ENCODE peak calls at places on chromosomes 1 and 21, in nine cellular contexts. One of them, this sample, is unnamed.

GRCh38 chr1:176866011-176866410 is 298.5 kb downstream of the ASTN1 start:
- DNase-seq in ovary: no peak
- DNase-seq in esophagus squamous epithelium: no peak
- DNase-seq in CD4-positive, CD25-positive, alpha-beta regulatory T cell: no peak
- DNase-seq in Caco-2: no peak
- DNase-seq in cardiac muscle cell: no peak
- DNase-seq in OCI-LY7: no peak
- DNase-seq in SK-N-SH: no peak
- DNase-seq in CD8-positive, alpha-beta memory T cell: no peak
- DNase-seq in this sample: no peak

GRCh38 chr1:9350011-9350907 is 57.6 kb downstream of the SPSB1 start:
- DNase-seq in esophagus squamous epithelium: no peak
- DNase-seq in cardiac muscle cell: peak; percentile 40
- DNase-seq in Caco-2: no peak
- DNase-seq in ovary: no peak
- DNase-seq in CD8-positive, alpha-beta memory T cell: no peak
- DNase-seq in CD4-positive, CD25-positive, alpha-beta regulatory T cell: no peak
- DNase-seq in OCI-LY7: no peak
- DNase-seq in SK-N-SH: no peak
- DNase-seq in this sample: no peak

GRCh38 chr1:175976865-175977642 is 230.0 kb downstream of the COP1 start:
- DNase-seq in SK-N-SH: no peak
- DNase-seq in ovary: no peak
- DNase-seq in CD4-positive, CD25-positive, alpha-beta regulatory T cell: no peak
- DNase-seq in Caco-2: no peak
- DNase-seq in cardiac muscle cell: peak; percentile 44
- DNase-seq in CD8-positive, alpha-beta memory T cell: no peak
- DNase-seq in OCI-LY7: no peak
- DNase-seq in esophagus squamous epithelium: no peak
- DNase-seq in this sample: no peak

GRCh38 chr1:89487972-89488371 is 36.7 kb upstream of the LRRC8B start:
- DNase-seq in CD8-positive, alpha-beta memory T cell: no peak
- DNase-seq in CD4-positive, CD25-positive, alpha-beta regulatory T cell: no peak
- DNase-seq in SK-N-SH: no peak
- DNase-seq in Caco-2: no peak
- DNase-seq in ovary: no peak
- DNase-seq in esophagus squamous epithelium: no peak
- DNase-seq in OCI-LY7: no peak
- DNase-seq in cardiac muscle cell: no peak
- DNase-seq in this sample: no peak

GRCh38 chr1:17094664-17095063 is 24.6 kb downstream of the PADI2 start:
- DNase-seq in esophagus squamous epithelium: no peak
- DNase-seq in ovary: no peak
- DNase-seq in CD4-positive, CD25-positive, alpha-beta regulatory T cell: no peak
- DNase-seq in CD8-positive, alpha-beta memory T cell: no peak
- DNase-seq in OCI-LY7: no peak
- DNase-seq in SK-N-SH: no peak
- DNase-seq in Caco-2: no peak
- DNase-seq in cardiac muscle cell: no peak
- DNase-seq in this sample: no peak

GRCh38 chr1:109135940-109136339 is 22.0 kb downstream of the ELAPOR1 start:
- DNase-seq in CD8-positive, alpha-beta memory T cell: no peak
- DNase-seq in OCI-LY7: no peak
- DNase-seq in Caco-2: no peak
- DNase-seq in ovary: no peak
- DNase-seq in CD4-positive, CD25-positive, alpha-beta regulatory T cell: no peak
- DNase-seq in SK-N-SH: no peak
- DNase-seq in cardiac muscle cell: no peak
- DNase-seq in esophagus squamous epithelium: no peak
- DNase-seq in this sample: no peak

GRCh38 chr1:17046043-17046657 is 7.7 kb downstream of the SDHB start:
- DNase-seq in Caco-2: no peak
- DNase-seq in cardiac muscle cell: peak; percentile 79
- DNase-seq in SK-N-SH: peak; percentile 58
- DNase-seq in esophagus squamous epithelium: no peak
- DNase-seq in CD8-positive, alpha-beta memory T cell: peak; percentile 4
- DNase-seq in ovary: no peak
- DNase-seq in CD4-positive, CD25-positive, alpha-beta regulatory T cell: peak; percentile 39
- DNase-seq in OCI-LY7: peak; percentile 64
- DNase-seq in this sample: peak; percentile 81

GRCh38 chr1:51304360-51304759 is 26.0 kb downstream of the TTC39A start:
- DNase-seq in Caco-2: no peak
- DNase-seq in CD4-positive, CD25-positive, alpha-beta regulatory T cell: no peak
- DNase-seq in CD8-positive, alpha-beta memory T cell: no peak
- DNase-seq in OCI-LY7: no peak
- DNase-seq in cardiac muscle cell: no peak
- DNase-seq in esophagus squamous epithelium: no peak
- DNase-seq in ovary: no peak
- DNase-seq in SK-N-SH: no peak
- DNase-seq in this sample: no peak

GRCh38 chr21:44551290-44552015 is at the start of gene KRTAP10-2:
- DNase-seq in esophagus squamous epithelium: no peak
- DNase-seq in OCI-LY7: no peak
- DNase-seq in cardiac muscle cell: no peak
- DNase-seq in SK-N-SH: no peak
- DNase-seq in CD4-positive, CD25-positive, alpha-beta regulatory T cell: no peak
- DNase-seq in Caco-2: no peak
- DNase-seq in ovary: no peak
- DNase-seq in CD8-positive, alpha-beta memory T cell: no peak
- DNase-seq in this sample: peak; percentile 4

GRCh38 chr21:25956993-25957714 is 213.4 kb downstream of the APP start:
- DNase-seq in esophagus squamous epithelium: no peak
- DNase-seq in SK-N-SH: no peak
- DNase-seq in CD8-positive, alpha-beta memory T cell: no peak
- DNase-seq in Caco-2: no peak
- DNase-seq in OCI-LY7: no peak
- DNase-seq in ovary: no peak
- DNase-seq in cardiac muscle cell: peak; percentile 81
- DNase-seq in CD4-positive, CD25-positive, alpha-beta regulatory T cell: no peak
- DNase-seq in this sample: no peak

GRCh38 chr1:1440941-1441888 is 5.7 kb downstream of the VWA1 start:
- DNase-seq in esophagus squamous epithelium: no peak
- DNase-seq in CD8-positive, alpha-beta memory T cell: peak; percentile 22
- DNase-seq in CD4-positive, CD25-positive, alpha-beta regulatory T cell: peak; percentile 52
- DNase-seq in OCI-LY7: peak; percentile 52
- DNase-seq in ovary: no peak
- DNase-seq in cardiac muscle cell: peak; percentile 57
- DNase-seq in Caco-2: no peak
- DNase-seq in SK-N-SH: peak; percentile 86
- DNase-seq in this sample: peak; percentile 46

GRCh38 chr1:165843304-165843703 is 15.9 kb downstream of the UCK2 start:
- DNase-seq in CD8-positive, alpha-beta memory T cell: no peak
- DNase-seq in esophagus squamous epithelium: no peak
- DNase-seq in CD4-positive, CD25-positive, alpha-beta regulatory T cell: no peak
- DNase-seq in cardiac muscle cell: no peak
- DNase-seq in Caco-2: no peak
- DNase-seq in SK-N-SH: no peak
- DNase-seq in ovary: no peak
- DNase-seq in OCI-LY7: no peak
- DNase-seq in this sample: no peak

GRCh38 chr1:187921426-187921825 is 1092.7 kb downstream of the PLA2G4A start:
- DNase-seq in Caco-2: no peak
- DNase-seq in CD4-positive, CD25-positive, alpha-beta regulatory T cell: no peak
- DNase-seq in cardiac muscle cell: no peak
- DNase-seq in CD8-positive, alpha-beta memory T cell: no peak
- DNase-seq in OCI-LY7: no peak
- DNase-seq in esophagus squamous epithelium: no peak
- DNase-seq in ovary: no peak
- DNase-seq in SK-N-SH: no peak
- DNase-seq in this sample: no peak

GRCh38 chr1:78490861-78491310 is at the start of gene PTGFR:
- DNase-seq in Caco-2: no peak
- DNase-seq in ovary: peak; percentile 30
- DNase-seq in OCI-LY7: no peak
- DNase-seq in CD4-positive, CD25-positive, alpha-beta regulatory T cell: no peak
- DNase-seq in CD8-positive, alpha-beta memory T cell: no peak
- DNase-seq in SK-N-SH: peak; percentile 73
- DNase-seq in cardiac muscle cell: peak; percentile 46
- DNase-seq in esophagus squamous epithelium: no peak
- DNase-seq in this sample: no peak

GRCh38 chr1:38814444-38814983 is 45.1 kb downstream of the RRAGC start:
- DNase-seq in CD4-positive, CD25-positive, alpha-beta regulatory T cell: no peak
- DNase-seq in esophagus squamous epithelium: no peak
- DNase-seq in SK-N-SH: no peak
- DNase-seq in CD8-positive, alpha-beta memory T cell: no peak
- DNase-seq in ovary: no peak
- DNase-seq in cardiac muscle cell: no peak
- DNase-seq in OCI-LY7: no peak
- DNase-seq in Caco-2: no peak
- DNase-seq in this sample: no peak

GRCh38 chr1:37930246-37931142 is 16.4 kb downstream of the INPP5B start:
- DNase-seq in SK-N-SH: no peak
- DNase-seq in Caco-2: no peak
- DNase-seq in OCI-LY7: peak; percentile 68
- DNase-seq in esophagus squamous epithelium: no peak
- DNase-seq in CD8-positive, alpha-beta memory T cell: peak; percentile 20
- DNase-seq in cardiac muscle cell: peak; percentile 14
- DNase-seq in ovary: no peak
- DNase-seq in CD4-positive, CD25-positive, alpha-beta regulatory T cell: peak; percentile 24
- DNase-seq in this sample: no peak

GRCh38 chr1:23118957-23119792 is 49.5 kb downstream of the LUZP1 start:
- DNase-seq in SK-N-SH: no peak
- DNase-seq in OCI-LY7: no peak
- DNase-seq in cardiac muscle cell: peak; percentile 27
- DNase-seq in CD4-positive, CD25-positive, alpha-beta regulatory T cell: peak; percentile 61
- DNase-seq in ovary: no peak
- DNase-seq in Caco-2: no peak
- DNase-seq in esophagus squamous epithelium: no peak
- DNase-seq in CD8-positive, alpha-beta memory T cell: peak; percentile 71
- DNase-seq in this sample: no peak

GRCh38 chr1:31122101-31122735 is 56.7 kb upstream of the PUM1 start:
- DNase-seq in SK-N-SH: peak; percentile 31
- DNase-seq in esophagus squamous epithelium: no peak
- DNase-seq in CD8-positive, alpha-beta memory T cell: no peak
- DNase-seq in Caco-2: no peak
- DNase-seq in CD4-positive, CD25-positive, alpha-beta regulatory T cell: no peak
- DNase-seq in ovary: no peak
- DNase-seq in OCI-LY7: peak; percentile 30
- DNase-seq in cardiac muscle cell: no peak
- DNase-seq in this sample: no peak

GRCh38 chr21:41142051-41142795 is 25.7 kb upstream of the BACE2 start:
- DNase-seq in CD8-positive, alpha-beta memory T cell: no peak
- DNase-seq in CD4-positive, CD25-positive, alpha-beta regulatory T cell: no peak
- DNase-seq in cardiac muscle cell: peak; percentile 69
- DNase-seq in ovary: no peak
- DNase-seq in OCI-LY7: no peak
- DNase-seq in Caco-2: peak; percentile 68
- DNase-seq in esophagus squamous epithelium: no peak
- DNase-seq in SK-N-SH: no peak
- DNase-seq in this sample: no peak

GRCh38 chr1:201850053-201850397 is 21.1 kb downstream of the IPO9 start:
- DNase-seq in cardiac muscle cell: peak; percentile 92
- DNase-seq in esophagus squamous epithelium: no peak
- DNase-seq in SK-N-SH: no peak
- DNase-seq in OCI-LY7: no peak
- DNase-seq in CD8-positive, alpha-beta memory T cell: no peak
- DNase-seq in ovary: peak; percentile 76
- DNase-seq in Caco-2: no peak
- DNase-seq in CD4-positive, CD25-positive, alpha-beta regulatory T cell: no peak
- DNase-seq in this sample: no peak

GRCh38 chr1:205147191-205147590 is 25.4 kb upstream of the RBBP5 start:
- DNase-seq in CD8-positive, alpha-beta memory T cell: no peak
- DNase-seq in cardiac muscle cell: peak; percentile 42
- DNase-seq in esophagus squamous epithelium: no peak
- DNase-seq in Caco-2: no peak
- DNase-seq in OCI-LY7: no peak
- DNase-seq in ovary: no peak
- DNase-seq in CD4-positive, CD25-positive, alpha-beta regulatory T cell: no peak
- DNase-seq in SK-N-SH: no peak
- DNase-seq in this sample: no peak

GRCh38 chr1:220139966-220140365 is 46.0 kb downstream of the IARS2 start:
- DNase-seq in Caco-2: no peak
- DNase-seq in ovary: no peak
- DNase-seq in SK-N-SH: no peak
- DNase-seq in CD4-positive, CD25-positive, alpha-beta regulatory T cell: no peak
- DNase-seq in CD8-positive, alpha-beta memory T cell: no peak
- DNase-seq in esophagus squamous epithelium: no peak
- DNase-seq in OCI-LY7: no peak
- DNase-seq in cardiac muscle cell: no peak
- DNase-seq in this sample: no peak
- H3K36me3 ChIP-seq in Caco-2: peaks cover 1% of the 10 kb centered on the region
- H3K36me3 ChIP-seq in ovary: no peaks in the 10 kb centered on the region
- H3K36me3 ChIP-seq in SK-N-SH: peaks cover 69% of the 10 kb centered on the region
- H3K36me3 ChIP-seq in CD4-positive, CD25-positive, alpha-beta regulatory T cell: peaks cover 75% of the 10 kb centered on the region
- H3K36me3 ChIP-seq in CD8-positive, alpha-beta memory T cell: peaks cover 20% of the 10 kb centered on the region
- H3K36me3 ChIP-seq in esophagus squamous epithelium: peaks cover 100% of the 10 kb centered on the region
- H3K36me3 ChIP-seq in OCI-LY7: peaks cover 84% of the 10 kb centered on the region
- H3K36me3 ChIP-seq in cardiac muscle cell: peaks cover 54% of the 10 kb centered on the region
- H3K36me3 ChIP-seq in this sample: peaks cover 29% of the 10 kb centered on the region

GRCh38 chr1:222898191-222898527 is 83.3 kb downstream of the DISP1 start:
- DNase-seq in CD8-positive, alpha-beta memory T cell: no peak
- DNase-seq in esophagus squamous epithelium: no peak
- DNase-seq in SK-N-SH: no peak
- DNase-seq in Caco-2: no peak
- DNase-seq in CD4-positive, CD25-positive, alpha-beta regulatory T cell: no peak
- DNase-seq in OCI-LY7: no peak
- DNase-seq in cardiac muscle cell: no peak
- DNase-seq in ovary: no peak
- DNase-seq in this sample: no peak
- H3K4me3 ChIP-seq in CD8-positive, alpha-beta memory T cell: no peak overlapping the region
- H3K4me3 ChIP-seq in esophagus squamous epithelium: no peak overlapping the region
- H3K4me3 ChIP-seq in SK-N-SH: peak overlapping the region; percentile 51
- H3K4me3 ChIP-seq in Caco-2: no peak overlapping the region
- H3K4me3 ChIP-seq in CD4-positive, CD25-positive, alpha-beta regulatory T cell: peak overlapping the region; percentile 54
- H3K4me3 ChIP-seq in OCI-LY7: no peak overlapping the region
- H3K4me3 ChIP-seq in cardiac muscle cell: no peak overlapping the region
- H3K4me3 ChIP-seq in ovary: no peak overlapping the region
- H3K4me3 ChIP-seq in this sample: no peak overlapping the region

GRCh38 chr1:227666286-227666685 is 68.8 kb downstream of the JMJD4 start:
- DNase-seq in esophagus squamous epithelium: no peak
- DNase-seq in CD4-positive, CD25-positive, alpha-beta regulatory T cell: no peak
- DNase-seq in cardiac muscle cell: no peak
- DNase-seq in Caco-2: no peak
- DNase-seq in OCI-LY7: no peak
- DNase-seq in ovary: no peak
- DNase-seq in SK-N-SH: no peak
- DNase-seq in CD8-positive, alpha-beta memory T cell: no peak
- DNase-seq in this sample: no peak
- H3K9me3 ChIP-seq in esophagus squamous epithelium: peaks cover 12% of the 10 kb centered on the region
- H3K9me3 ChIP-seq in CD4-positive, CD25-positive, alpha-beta regulatory T cell: peaks cover 87% of the 10 kb centered on the region
- H3K9me3 ChIP-seq in cardiac muscle cell: peaks cover 2% of the 10 kb centered on the region
- H3K9me3 ChIP-seq in Caco-2: peaks cover 6% of the 10 kb centered on the region
- H3K9me3 ChIP-seq in OCI-LY7: peaks cover 37% of the 10 kb centered on the region
- H3K9me3 ChIP-seq in ovary: peaks cover 19% of the 10 kb centered on the region
- H3K9me3 ChIP-seq in SK-N-SH: peaks cover 30% of the 10 kb centered on the region
- H3K9me3 ChIP-seq in CD8-positive, alpha-beta memory T cell: peaks cover 73% of the 10 kb centered on the region
- H3K9me3 ChIP-seq in this sample: peaks cover 3% of the 10 kb centered on the region

DNA sequence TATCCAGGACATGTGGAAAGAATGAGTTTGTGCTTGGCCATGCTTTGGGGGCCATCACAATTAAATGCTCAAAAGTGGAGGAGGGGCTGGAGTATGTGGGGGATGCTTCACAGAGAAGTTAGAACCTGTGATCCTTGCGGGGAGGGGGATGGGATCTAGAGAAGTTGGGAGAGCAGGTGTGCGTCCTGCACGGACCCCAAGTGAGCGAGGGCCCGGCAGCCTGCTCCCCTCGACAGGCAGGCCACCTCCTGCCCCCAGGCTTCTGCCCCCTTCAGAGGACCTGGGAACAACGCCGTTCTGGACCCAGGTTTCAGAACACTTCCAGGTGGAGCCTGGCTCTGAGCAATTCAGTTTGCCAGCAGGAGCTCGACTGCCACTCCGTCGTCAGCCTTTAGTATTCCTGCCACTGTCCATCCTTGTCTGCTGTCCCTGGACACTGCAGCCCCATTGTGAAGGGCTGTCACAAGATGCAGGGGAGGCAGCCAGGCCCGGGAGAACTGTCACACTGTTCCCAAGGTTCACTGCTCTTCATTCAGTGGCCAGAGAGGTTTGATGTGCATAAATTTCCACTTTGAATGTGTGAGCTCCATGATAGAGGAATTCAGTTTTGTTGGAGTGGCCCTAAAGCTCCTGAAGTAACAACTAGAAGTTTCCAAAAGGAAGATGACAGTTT is 112.2 kb downstream of the DHRS3 start:
- DNase-seq in esophagus squamous epithelium: no peak
- DNase-seq in SK-N-SH: no peak
- DNase-seq in cardiac muscle cell: no peak
- DNase-seq in CD4-positive, CD25-positive, alpha-beta regulatory T cell: no peak
- DNase-seq in OCI-LY7: no peak
- DNase-seq in CD8-positive, alpha-beta memory T cell: no peak
- DNase-seq in ovary: no peak
- DNase-seq in Caco-2: no peak
- DNase-seq in this sample: no peak
- H3K36me3 ChIP-seq in esophagus squamous epithelium: peaks cover 98% of the 10 kb centered on the region
- H3K36me3 ChIP-seq in SK-N-SH: peaks cover 15% of the 10 kb centered on the region
- H3K36me3 ChIP-seq in cardiac muscle cell: no peaks in the 10 kb centered on the region
- H3K36me3 ChIP-seq in CD4-positive, CD25-positive, alpha-beta regulatory T cell: peaks cover 43% of the 10 kb centered on the region
- H3K36me3 ChIP-seq in OCI-LY7: no peaks in the 10 kb centered on the region
- H3K36me3 ChIP-seq in CD8-positive, alpha-beta memory T cell: peaks cover 4% of the 10 kb centered on the region
- H3K36me3 ChIP-seq in ovary: no peaks in the 10 kb centered on the region
- H3K36me3 ChIP-seq in Caco-2: no peaks in the 10 kb centered on the region
- H3K36me3 ChIP-seq in this sample: no peaks in the 10 kb centered on the region